ENCODE peak calls at places on chromosome 2, in ten cellular contexts. N, O, A, W, S, V, T, D, G and I are unnamed samples.

GRCh38 chr2:178819147-178819875 is 12.1 kb upstream of the TTN start:
- DNase-seq in T (no peak), N (no peak), G (no peak), O (no peak), D (no peak), W (no peak), S (no peak), A (no peak), V (no peak), I (no peak)

GRCh38 chr2:134276381-134277172 is 22.7 kb downstream of the MGAT5 start:
- DNase-seq in G (no peak), N (no peak), S (no peak), A (no peak), D (no peak), T (no peak), V (no peak), O (no peak), W (no peak), I (no peak)

GRCh38 chr2:227472265-227473018 is 486 bp downstream of the AGFG1 start:
- DNase-seq in N (no peak), O (peak), T (no peak), D (peak), G (no peak), W (peak), V (no peak), A (peak), S (peak), I (no peak)

GRCh38 chr2:178059656-178060055 is 12.9 kb downstream of the PDE11A start:
- DNase-seq in W (no peak), A (no peak), O (no peak), V (no peak), T (no peak), S (no peak), G (no peak), D (no peak), N (no peak), I (no peak)

GRCh38 chr2:190533968-190534309 is 583 bp downstream of the NEMP2 start:
- DNase-seq in A (no peak), T (no peak), S (peak), V (no peak), D (no peak), O (peak), N (peak), G (no peak), W (no peak), I (no peak)

GRCh38 chr2:176490061-176490861 is 221.0 kb downstream of the MTX2 start:
- DNase-seq in W (peak), O (no peak), D (peak), N (no peak), A (peak), G (no peak), T (no peak), S (no peak), V (peak), I (no peak)

GRCh38 chr2:80461505-80462197 is 157.1 kb upstream of the LRRTM1 start:
- DNase-seq in T (no peak), N (no peak), W (no peak), D (peak), G (no peak), S (no peak), V (no peak), A (no peak), O (no peak), I (no peak)

GRCh38 chr2:9658972-9659371 is 28.2 kb upstream of the YWHAQ start:
- DNase-seq in D (no peak), A (no peak), G (no peak), V (peak), T (no peak), W (no peak), N (peak), O (no peak), S (no peak), I (no peak)

GRCh38 chr2:5981241-5982055 is 289.3 kb downstream of the SOX11 start:
- DNase-seq in V (no peak), T (peak), D (peak), W (no peak), N (no peak), S (peak), A (no peak), O (no peak), G (peak), I (no peak)